ENCODE peak calls at places on chromosomes 16 and 17, in ten cellular contexts. C is CD8-positive, alpha-beta T cell; Q is cardiac fibroblast; D is activated CD4-positive, alpha-beta T cell treated with anti-CD3 and anti-CD28 coated beads, Interleukin-2, amount 50 U/mL, for 48 hours; U is HTR-8/SVneo; K is transverse colon; M is activated naive CD4-positive, alpha-beta T cell; B is upper lobe of right lung; A is glutamatergic neuron; V is germinal center. Z is an unnamed sample.

GRCh38 chr16:85465328-85466307 is 147.5 kb upstream of the GSE1 start:
- DNase-seq in M (no peak), U (no peak), K (no peak), B (no peak), Q (peak), D (no peak), A (no peak), C (no peak), V (no peak), Z (no peak)

GRCh38 chr17:29066053-29066452 is 23.1 kb downstream of the PIPOX start:
- DNase-seq in U (no peak), V (no peak), D (no peak), C (no peak), B (no peak), A (no peak), K (no peak), Q (no peak), M (no peak), Z (no peak)

GRCh38 chr16:68079616-68080344 is 5.4 kb upstream of the NFATC3 start:
- DNase-seq in M (no peak), A (no peak), U (no peak), Q (peak), B (peak), D (peak), K (peak), C (peak), V (peak), Z (no peak)

GRCh38 chr17:34305606-34306005 is 13.6 kb upstream of the CCL8 start:
- DNase-seq in K (no peak), A (no peak), Q (peak), U (no peak), B (no peak), M (no peak), V (no peak), D (no peak), C (no peak), Z (no peak)

GRCh38 chr16:70754874-70755600 is 45.9 kb downstream of the VAC14 start:
- DNase-seq in A (no peak), D (no peak), K (no peak), C (no peak), U (no peak), M (no peak), B (no peak), V (no peak), Q (no peak), Z (peak)

GRCh38 chr17:78355045-78355641 is 4.7 kb downstream of the SOCS3 start:
- DNase-seq in K (no peak), C (no peak), U (no peak), D (no peak), V (no peak), A (no peak), B (no peak), M (no peak), Q (no peak), Z (no peak)

GRCh38 chr17:78535285-78536197 is 41.7 kb downstream of the DNAH17 start:
- DNase-seq in K (no peak), D (no peak), M (no peak), U (no peak), A (no peak), C (no peak), Q (no peak), B (peak), V (no peak), Z (peak)

GRCh38 chr17:77320046-77320445 is 179.3 kb downstream of the SEC14L1 start:
- DNase-seq in Q (peak), V (no peak), D (no peak), M (no peak), K (peak), A (peak), C (no peak), U (no peak), B (peak), Z (peak)

Z was measured in RWPE2.